ENCODE peak calls at places on chromosomes 6 and 20, in five cellular contexts. K is GM12878, L is HepG2, H is Panc1, I is upper lobe of left lung. X is an unnamed sample. For H3K4me1, the result is how much of the 10 kb centered on the place peaks cover.

GRCh38 chr6:40681622-40682021 is 94.5 kb upstream of the LRFN2 start:
- ATAC-seq in K (no peak), L (no peak), H (no peak), I (no peak), X (no peak)

GRCh38 chr6:110662468-110663211 is 152.6 kb downstream of the CDK19 start:
- ATAC-seq in K (no peak), L (no peak), H (no peak), I (no peak), X (no peak)

GRCh38 chr20:56072165-56072564 is 66.8 kb upstream of the CBLN4 start:
- ATAC-seq in K (no peak), L (no peak), H (no peak), I (no peak), X (no peak)

GRCh38 chr6:33772114-33772830 is 16.7 kb downstream of the LEMD2 start:
- ATAC-seq in K (peak), L (no peak), H (no peak), I (no peak), X (no peak)

GRCh38 chr6:38259736-38260135 is 380.0 kb downstream of the BTBD9 start:
- ATAC-seq in K (no peak), L (no peak), H (no peak), I (no peak), X (no peak)

GRCh38 chr6:19851273-19852089 is 14.3 kb downstream of the ID4 start:
- ATAC-seq in K (peak), L (peak), H (peak), I (peak), X (peak)

GRCh38 chr6:44388135-44388487 is 605 bp downstream of the CDC5L start:
- ATAC-seq in K (peak), L (peak), H (no peak), I (no peak), X (no peak)

GRCh38 chr6:159726196-159726917 is 949 bp upstream of the WTAP start:
- ATAC-seq in K (peak), L (peak), H (peak), I (peak), X (peak)

GRCh38 chr6:163532526-163533078 is 118.1 kb downstream of the QKI start:
- ATAC-seq in K (no peak), L (no peak), H (no peak), I (no peak), X (no peak)

GRCh38 chr6:16511723-16512584 is 249.3 kb downstream of the ATXN1 start:
- ATAC-seq in K (peak), L (no peak), H (no peak), I (peak), X (no peak)

GRCh38 chr20:8326196-8326595 is 194.1 kb downstream of the PLCB1 start:
- ATAC-seq in K (no peak), L (no peak), H (no peak), I (no peak), X (no peak)

GRCh38 chr6:35461270-35461669 is 6.9 kb upstream of the RPL10A start:
- ATAC-seq in K (no peak), L (no peak), H (no peak), I (no peak), X (no peak)

GRCh38 chr6:137697267-137697938 is 169.7 kb upstream of the TNFAIP3 start:
- ATAC-seq in K (peak), L (peak), H (peak), I (peak), X (peak)

GRCh38 chr6:112010328-112010727 is 43.6 kb upstream of the CCN6 start:
- ATAC-seq in K (peak), L (peak), H (peak), I (no peak), X (no peak)

GRCh38 chr20:48295445-48295903 is 510.2 kb upstream of the SULF2 start:
- ATAC-seq in K (no peak), L (peak), H (peak), I (peak), X (peak)

GRCh38 chr6:25178336-25178735 is 100.8 kb upstream of the CARMIL1 start:
- ATAC-seq in K (no peak), L (no peak), H (no peak), I (no peak), X (no peak)

GRCh38 chr6:154648776-154649175 is 84.4 kb upstream of the SCAF8 start:
- ATAC-seq in K (no peak), L (no peak), H (no peak), I (no peak), X (no peak)

GRCh38 chr6:16711551-16712249 is 49.6 kb downstream of the ATXN1 start:
- ATAC-seq in K (peak), L (peak), H (peak), I (no peak), X (no peak)

GRCh38 chr6:88586371-88587157 is 376.9 kb downstream of the RNGTT start:
- ATAC-seq in K (no peak), L (peak), H (peak), I (no peak), X (peak)

DNA sequence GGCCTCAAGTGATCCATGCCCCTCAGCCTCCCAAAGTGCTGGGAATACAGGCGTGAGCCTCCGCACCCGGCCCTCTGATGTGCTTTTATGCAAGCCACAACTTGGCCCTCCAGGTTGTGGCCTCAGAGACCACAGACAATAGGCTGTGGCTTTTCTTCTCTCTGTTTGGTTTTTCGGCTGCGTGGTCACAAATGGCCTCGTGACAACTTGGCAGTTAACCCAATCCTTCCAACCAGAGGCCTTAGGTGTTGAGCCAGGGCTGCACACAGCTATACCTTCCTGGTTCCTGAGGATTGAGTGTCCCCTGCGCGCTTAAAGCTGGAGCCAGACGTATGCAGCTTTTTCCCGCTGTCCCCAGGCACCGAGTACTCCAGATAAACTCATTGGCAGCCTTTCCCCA is 6.3 kb upstream of the TGM3 start:
- ATAC-seq in K (peak), L (peak), H (no peak), I (no peak), X (no peak)
- H3K27ac ChIP-seq in K (no peak), L (no peak), H (no peak), I (peak), X (no peak)

GRCh38 chr6:90787411-90787810 is 200.5 kb upstream of the MAP3K7 start:
- ATAC-seq in K (no peak), L (no peak), H (no peak), I (no peak), X (no peak)
- H3K4me1 ChIP-seq in K (under half), L (under half), H (under half), I (under half), X (under half)

DNA sequence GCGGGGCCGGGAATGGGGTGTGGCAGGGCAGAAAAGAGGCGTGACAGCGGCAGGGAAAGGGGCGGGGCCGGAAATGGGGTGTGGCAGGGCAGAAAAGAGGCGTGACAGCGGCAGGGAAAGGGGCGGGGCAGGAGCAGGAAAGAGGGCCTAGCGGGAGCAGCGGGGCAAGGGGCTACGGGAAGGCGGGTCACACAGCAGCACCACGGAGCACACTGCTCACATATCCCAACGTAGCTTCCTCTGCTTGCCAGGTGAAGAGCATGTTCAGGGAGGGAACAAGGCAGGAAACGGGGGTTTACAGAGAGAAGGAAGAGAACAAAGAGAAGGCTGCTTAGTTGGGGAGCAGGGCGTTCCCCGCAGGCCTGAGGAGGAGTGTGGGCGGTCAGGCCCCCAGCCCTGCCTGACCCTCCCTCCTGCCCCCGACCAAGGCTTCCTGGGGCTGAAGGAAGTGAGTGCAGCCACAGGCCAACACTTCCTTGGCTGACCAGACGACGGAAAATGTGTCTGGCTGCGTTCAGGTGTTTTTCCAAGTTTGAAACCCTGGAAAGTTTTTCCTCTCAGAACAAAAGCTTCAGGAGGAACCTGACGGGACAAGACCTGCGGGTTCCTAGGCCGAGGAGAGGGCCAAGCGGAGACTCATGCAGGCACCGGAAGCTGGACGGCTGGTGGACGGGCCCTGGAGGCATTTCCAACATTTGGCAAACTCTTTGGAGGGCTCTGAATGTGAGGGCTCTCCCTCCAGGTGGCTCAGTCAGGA is 13.8 kb downstream of the UCKL1 start:
- ATAC-seq in K (no peak), L (no peak), H (peak), I (no peak), X (peak)
- TF ChIP-seq POLR2AphosphoS5 in K (no peak), L (peak), H (no peak), I (no peak), X (no peak)

GRCh38 chr6:152573762-152574161 is 63.4 kb downstream of the SYNE1 start:
- ATAC-seq in K (no peak), L (no peak), H (no peak), I (no peak), X (no peak)

GRCh38 chr6:152576525-152576924 is 60.6 kb downstream of the SYNE1 start:
- ATAC-seq in K (no peak), L (no peak), H (no peak), I (no peak), X (no peak)

GRCh38 chr6:152572395-152573061 is 64.6 kb downstream of the SYNE1 start:
- ATAC-seq in K (no peak), L (no peak), H (no peak), I (no peak), X (no peak)

GRCh38 chr6:152575621-152576150 is 61.5 kb downstream of the SYNE1 start:
- ATAC-seq in K (peak), L (no peak), H (no peak), I (peak), X (peak)

DNA sequence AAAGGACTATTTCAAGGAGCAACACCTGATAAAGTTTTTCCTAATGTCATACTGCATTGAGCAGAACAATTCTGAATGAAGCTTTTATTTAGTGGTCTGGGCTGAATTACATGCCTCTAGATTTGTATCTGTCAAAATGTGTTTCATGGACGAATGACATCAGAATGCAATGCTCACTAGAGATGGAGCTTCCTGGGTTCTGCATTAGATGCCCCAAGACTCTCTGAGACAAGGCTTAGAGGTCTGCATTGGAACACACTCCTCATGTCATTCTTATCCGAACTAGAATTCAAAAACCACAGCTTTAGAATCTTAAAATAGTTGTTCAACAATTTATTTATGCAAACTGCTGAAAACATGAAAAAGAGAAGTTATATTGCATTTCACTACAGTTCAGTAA is 62.0 kb downstream of the SYNE1 start:
- ATAC-seq in K (no peak), L (no peak), H (no peak), I (no peak), X (no peak)
- H3K27ac ChIP-seq in K (no peak), L (no peak), H (no peak), I (peak), X (no peak)

GRCh38 chr6:67287566-67287965 is 1347.5 kb upstream of the ADGRB3 start:
- ATAC-seq in K (no peak), L (no peak), H (no peak), I (no peak), X (no peak)

GRCh38 chr6:67292169-67292568 is 1342.9 kb upstream of the ADGRB3 start:
- ATAC-seq in K (no peak), L (no peak), H (no peak), I (no peak), X (no peak)
- H3K4me1 ChIP-seq in K (under half), L (under half), H (under half), I (under half), X (under half)

GRCh38 chr6:30614843-30615218 is 2.2 kb downstream of the PPP1R10 start:
- ATAC-seq in K (peak), L (peak), H (peak), I (peak), X (peak)

GRCh38 chr6:30615219-30615957 is 1.7 kb downstream of the PPP1R10 start:
- ATAC-seq in K (peak), L (no peak), H (no peak), I (no peak), X (no peak)

GRCh38 chr6:30612687-30613248 is 4.3 kb downstream of the PPP1R10 start:
- ATAC-seq in K (no peak), L (no peak), H (no peak), I (no peak), X (no peak)

GRCh38 chr6:30613251-30614043 is 3.6 kb downstream of the PPP1R10 start:
- ATAC-seq in K (no peak), L (no peak), H (no peak), I (no peak), X (no peak)

DNA sequence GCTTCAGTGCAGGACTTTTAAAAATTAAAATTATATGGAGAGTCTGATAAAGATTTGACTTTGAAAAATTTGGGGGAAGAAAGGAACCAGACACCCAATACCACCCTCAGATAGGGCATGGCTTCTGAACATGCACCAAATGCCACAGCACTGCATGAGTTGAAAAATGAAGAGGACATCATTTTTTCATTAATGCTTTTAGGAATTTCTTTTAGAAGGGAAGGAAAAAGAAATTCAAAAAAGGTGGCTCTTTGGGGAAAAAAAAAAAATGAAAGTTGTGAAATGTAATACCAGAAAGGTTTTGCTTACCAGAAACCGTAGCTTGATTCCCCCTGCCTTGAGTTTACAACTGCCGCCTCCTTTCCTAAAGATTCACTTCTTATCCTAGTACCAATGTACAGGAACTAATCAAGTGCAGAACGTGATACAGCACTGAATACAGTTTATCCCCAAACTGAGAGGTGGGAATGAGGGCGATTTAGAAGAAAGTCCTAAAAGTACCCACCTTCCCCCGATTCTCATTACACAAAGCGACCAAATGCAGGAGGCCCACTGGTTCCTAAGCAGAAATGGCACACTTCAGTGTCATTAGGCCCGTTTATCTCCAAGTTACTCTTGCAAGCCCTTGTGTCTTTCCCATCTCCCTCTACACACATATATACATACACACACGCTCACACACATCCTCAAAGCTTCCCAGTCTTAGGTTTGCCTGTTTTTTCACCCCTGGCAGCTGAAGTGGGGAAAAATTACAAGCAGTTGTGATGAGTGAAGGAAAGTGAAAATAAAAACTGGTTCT is 2.8 kb downstream of the PPP1R10 start:
- ATAC-seq in K (no peak), L (no peak), H (no peak), I (no peak), X (no peak)
- TF ChIP-seq POLR2AphosphoS5 in K (peak), L (peak), H (peak), I (no peak), X (peak)

GRCh38 chr20:20457392-20458126 is 89.7 kb downstream of the INSM1 start:
- ATAC-seq in K (no peak), L (no peak), H (no peak), I (no peak), X (no peak)
- H3K27ac ChIP-seq in K (no peak), L (no peak), H (no peak), I (no peak), X (no peak)

DNA sequence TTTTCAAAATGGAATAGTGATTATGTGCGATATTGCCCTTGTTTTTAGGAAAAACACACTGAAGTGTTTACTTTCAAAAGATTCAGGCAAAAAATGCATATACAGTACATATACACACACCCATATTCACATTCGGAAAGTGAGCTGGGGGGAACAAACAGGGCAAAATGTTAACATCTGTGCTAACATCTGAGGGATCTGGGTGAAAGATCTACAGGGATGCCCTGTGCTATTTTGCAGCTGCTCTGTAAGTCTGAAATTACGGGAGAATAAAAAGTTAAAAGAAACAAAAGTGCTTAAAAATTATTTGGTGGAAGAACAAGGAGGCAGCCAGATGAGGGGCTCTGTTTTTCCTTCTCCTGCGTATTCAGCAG is 860 bp downstream of the CST3 start:
- ATAC-seq in K (no peak), L (no peak), H (no peak), I (no peak), X (no peak)
- H3K4me1 ChIP-seq in K (under half), L (half or more), H (under half), I (under half), X (under half)

X was measured in gastroesophageal sphincter.